ENCODE peak calls at places on chromosome 15, in seven cellular contexts. S is uterus, D is neural progenitor cell, Z is stomach, N is astrocyte of the spinal cord, G is esophagus muscularis mucosa, X is upper lobe of right lung. T is an unnamed sample.

GRCh38 chr15:31325432-31325975 is 1.1 kb upstream of the KLF13 start:
- DNase-seq in S (peak), D (peak), Z (peak), N (no peak), G (peak), X (peak), T (no peak)

GRCh38 chr15:95684693-95685115 is 645.8 kb upstream of the NR2F2 start:
- DNase-seq in S (no peak), D (no peak), Z (no peak), N (peak), G (no peak), X (no peak), T (no peak)

GRCh38 chr15:39743611-39744010 is 39.0 kb downstream of the FSIP1 start:
- DNase-seq in S (no peak), D (no peak), Z (no peak), N (no peak), G (no peak), X (no peak), T (no peak)

GRCh38 chr15:29208352-29208751 is 61.3 kb downstream of the NSMCE3 start:
- DNase-seq in S (no peak), D (no peak), Z (no peak), N (no peak), G (peak), X (no peak), T (no peak)

GRCh38 chr15:83206971-83207621 is 527 bp downstream of the HDGFL3 start:
- DNase-seq in S (peak), D (peak), Z (peak), N (peak), G (no peak), X (peak), T (no peak)

GRCh38 chr15:52343831-52344230 is 48.2 kb upstream of the MYO5C start:
- DNase-seq in S (no peak), D (no peak), Z (no peak), N (peak), G (no peak), X (no peak), T (no peak)

GRCh38 chr15:40815042-40815678 is 7.9 kb upstream of the DNAJC17 start:
- DNase-seq in S (no peak), D (no peak), Z (peak), N (no peak), G (no peak), X (no peak), T (no peak)

GRCh38 chr15:88664151-88664778 is 25.4 kb downstream of the ISG20 start:
- DNase-seq in S (no peak), D (no peak), Z (peak), N (no peak), G (peak), X (no peak), T (no peak)

GRCh38 chr15:39286706-39287105 is 294.2 kb upstream of the THBS1 start:
- DNase-seq in S (no peak), D (no peak), Z (no peak), N (no peak), G (no peak), X (no peak), T (no peak)

GRCh38 chr15:69903476-69904295 is 194.0 kb downstream of the TLE3 start:
- DNase-seq in S (no peak), D (no peak), Z (no peak), N (no peak), G (no peak), X (no peak), T (no peak)

GRCh38 chr15:39946862-39947261 is 12.9 kb downstream of the EIF2AK4 start:
- DNase-seq in S (no peak), D (no peak), Z (no peak), N (peak), G (no peak), X (no peak), T (no peak)

GRCh38 chr15:86691091-86691490 is 611.4 kb downstream of the AGBL1 start:
- DNase-seq in S (no peak), D (no peak), Z (no peak), N (no peak), G (no peak), X (no peak), T (no peak)

GRCh38 chr15:66603301-66604179 is 37.7 kb upstream of the LCTL start:
- DNase-seq in S (peak), D (peak), Z (peak), N (peak), G (no peak), X (peak), T (no peak)

GRCh38 chr15:19973718-19974117 is 567.9 kb downstream of the GOLGA6L6 start:
- DNase-seq in S (no peak), D (no peak), Z (no peak), N (no peak), G (no peak), X (no peak), T (no peak)

GRCh38 chr15:79682285-79682684 is 214.5 kb downstream of the MTHFS start:
- DNase-seq in S (peak), D (no peak), Z (no peak), N (peak), G (no peak), X (no peak), T (peak)

GRCh38 chr15:26790118-26790517 is 17.3 kb upstream of the GABRB3 start:
- DNase-seq in S (no peak), D (no peak), Z (no peak), N (no peak), G (no peak), X (no peak), T (no peak)

GRCh38 chr15:59180946-59181345 is 25.7 kb upstream of the LDHAL6B start:
- DNase-seq in S (no peak), D (no peak), Z (no peak), N (no peak), G (no peak), X (peak), T (no peak)

GRCh38 chr15:65100427-65100826 is 14.6 kb downstream of the UBAP1L start:
- DNase-seq in S (no peak), D (no peak), Z (no peak), N (no peak), G (no peak), X (no peak), T (no peak)

GRCh38 chr15:46502668-46503067 is 867.8 kb downstream of the SQOR start:
- DNase-seq in S (no peak), D (peak), Z (no peak), N (no peak), G (no peak), X (no peak), T (no peak)
- TF ChIP-seq CTCF in S (no peak), D (peak), Z (no peak), N (no peak), G (no peak), X (no peak), T (no peak)

DNA sequence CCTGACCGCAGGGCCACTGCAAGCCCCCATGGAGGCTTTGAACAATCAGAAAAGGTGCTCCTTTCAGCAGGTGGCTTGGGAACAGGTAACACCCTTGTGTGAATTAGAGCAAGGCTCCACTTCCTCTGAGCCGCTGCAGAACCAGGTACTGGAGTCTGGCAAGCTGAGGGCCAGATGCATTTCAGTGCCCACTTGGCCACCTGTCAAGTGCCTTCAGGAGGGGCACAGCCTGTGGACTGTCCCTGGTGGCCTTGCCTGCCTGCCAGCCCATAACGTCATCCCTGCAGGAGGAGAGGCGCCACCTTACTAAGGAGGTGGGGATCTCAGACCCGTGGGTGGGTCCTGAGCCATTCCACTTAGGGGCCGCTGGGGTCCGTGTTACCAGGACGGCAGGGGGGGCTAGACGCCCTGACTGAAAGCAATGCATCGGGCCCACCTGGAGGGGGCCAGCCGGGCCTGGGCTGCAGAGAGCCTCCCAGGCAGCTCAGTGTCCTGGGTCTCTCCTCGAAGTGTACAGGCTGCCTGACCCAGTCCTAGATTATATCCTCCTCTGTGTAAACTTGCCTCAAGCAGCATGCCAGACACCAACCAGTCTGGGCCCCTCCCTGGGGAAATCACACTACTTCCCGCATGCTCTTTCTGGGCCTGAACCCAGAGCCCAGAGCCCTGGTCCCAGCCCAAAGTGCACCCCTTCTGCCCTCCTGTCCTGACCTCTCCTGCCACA is 16.1 kb downstream of the SPTBN5 start:
- DNase-seq in S (no peak), D (no peak), Z (no peak), N (no peak), G (no peak), X (no peak), T (no peak)
- TF ChIP-seq CTCF in S (no peak), D (peak), Z (no peak), N (no peak), G (no peak), X (no peak), T (no peak)

GRCh38 chr15:91067026-91067425 is 33.0 kb upstream of the SV2B start:
- DNase-seq in S (no peak), D (no peak), Z (no peak), N (no peak), G (peak), X (no peak), T (no peak)

GRCh38 chr15:91070872-91071271 is 29.2 kb upstream of the SV2B start:
- DNase-seq in S (no peak), D (no peak), Z (no peak), N (no peak), G (no peak), X (no peak), T (no peak)

GRCh38 chr15:91068436-91068835 is 31.6 kb upstream of the SV2B start:
- DNase-seq in S (no peak), D (no peak), Z (no peak), N (no peak), G (peak), X (no peak), T (no peak)

GRCh38 chr15:91072162-91072561 is 27.9 kb upstream of the SV2B start:
- DNase-seq in S (no peak), D (no peak), Z (no peak), N (no peak), G (no peak), X (no peak), T (no peak)

GRCh38 chr15:91068966-91069365 is 31.1 kb upstream of the SV2B start:
- DNase-seq in S (no peak), D (no peak), Z (no peak), N (no peak), G (peak), X (no peak), T (no peak)
- TF ChIP-seq CTCF in S (no peak), D (peak), Z (no peak), N (no peak), G (no peak), X (no peak), T (no peak)

GRCh38 chr15:93895976-93896770 is 335.2 kb upstream of the MCTP2 start:
- DNase-seq in S (no peak), D (no peak), Z (no peak), N (no peak), G (no peak), X (no peak), T (no peak)
- TF ChIP-seq CTCF in S (no peak), D (no peak), Z (no peak), N (no peak), G (no peak), X (no peak), T (no peak)

GRCh38 chr15:43795997-43796396 is 3.9 kb downstream of the SERF2 start:
- DNase-seq in S (no peak), D (no peak), Z (no peak), N (no peak), G (no peak), X (no peak), T (no peak)

GRCh38 chr15:43799945-43800285 is at the start of gene SERINC4:
- DNase-seq in S (no peak), D (peak), Z (no peak), N (no peak), G (no peak), X (peak), T (no peak)

GRCh38 chr15:43800286-43801136 is at the start of gene HYPK:
- DNase-seq in S (peak), D (peak), Z (peak), N (peak), G (peak), X (peak), T (peak)

GRCh38 chr15:43796566-43796965 is 3.5 kb downstream of the SERINC4 start:
- DNase-seq in S (no peak), D (no peak), Z (no peak), N (no peak), G (no peak), X (no peak), T (no peak)

GRCh38 chr15:43799209-43799944 is 643 bp downstream of the SERINC4 start:
- DNase-seq in S (no peak), D (no peak), Z (no peak), N (no peak), G (no peak), X (no peak), T (no peak)
- TF ChIP-seq CTCF in S (no peak), D (no peak), Z (no peak), N (no peak), G (no peak), X (no peak), T (no peak)

GRCh38 chr15:43210807-43211206 is 10.0 kb downstream of the EPB42 start:
- DNase-seq in S (no peak), D (no peak), Z (no peak), N (no peak), G (peak), X (no peak), T (no peak)

GRCh38 chr15:43208052-43209002 is 12.5 kb downstream of the EPB42 start:
- DNase-seq in S (no peak), D (no peak), Z (no peak), N (no peak), G (peak), X (no peak), T (no peak)

GRCh38 chr15:43211336-43211735 is 9.5 kb downstream of the EPB42 start:
- DNase-seq in S (no peak), D (no peak), Z (no peak), N (no peak), G (no peak), X (no peak), T (no peak)

GRCh38 chr15:43210172-43210745 is 10.6 kb downstream of the EPB42 start:
- DNase-seq in S (no peak), D (no peak), Z (no peak), N (no peak), G (peak), X (no peak), T (no peak)

GRCh38 chr15:43209059-43209824 is 11.6 kb downstream of the EPB42 start:
- DNase-seq in S (no peak), D (peak), Z (no peak), N (no peak), G (peak), X (no peak), T (no peak)
- TF ChIP-seq CTCF in S (no peak), D (peak), Z (no peak), N (peak), G (no peak), X (no peak), T (no peak)

GRCh38 chr15:99658000-99658399 is 75.2 kb downstream of the LYSMD4 start:
- DNase-seq in S (no peak), D (no peak), Z (no peak), N (no peak), G (no peak), X (no peak), T (no peak)
- TF ChIP-seq CTCF in S (no peak), D (no peak), Z (no peak), N (no peak), G (no peak), X (no peak), T (no peak)

T was measured in AG09319.